ENCODE peak calls at places on chromosomes 2 and 18, in ten cellular contexts. X is vagina, C is BE2C, K is tibial artery, V is suprapubic skin, B is fibroblast of lung, A is lower lobe of right lung, F is heart right ventricle, Y is left lung, Z is lung. P is an unnamed sample. For H3K4me1, the result is how much of the 10 kb centered on the place peaks cover.

GRCh38 chr2:239278941-239279365 is 121.9 kb downstream of the HDAC4 start:
- DNase-seq in X (no peak), C (peak), K (peak), V (peak), B (peak), A (no peak), F (no peak), Y (no peak), Z (no peak), P (no peak)

GRCh38 chr2:150677561-150677960 is 190.1 kb upstream of the RND3 start:
- DNase-seq in X (no peak), C (no peak), K (no peak), V (no peak), B (no peak), A (no peak), F (no peak), Y (no peak), Z (no peak), P (no peak)

GRCh38 chr2:201966691-201967388 is 66.8 kb upstream of the FZD7 start:
- DNase-seq in X (no peak), C (peak), K (no peak), V (no peak), B (no peak), A (peak), F (no peak), Y (no peak), Z (no peak), P (no peak)

GRCh38 chr2:36387258-36387916 is 31.8 kb downstream of the CRIM1 start:
- DNase-seq in X (no peak), C (no peak), K (no peak), V (no peak), B (no peak), A (no peak), F (no peak), Y (no peak), Z (no peak), P (no peak)

GRCh38 chr2:75130171-75130570 is 69.1 kb downstream of the TACR1 start:
- DNase-seq in X (no peak), C (no peak), K (no peak), V (no peak), B (no peak), A (no peak), F (no peak), Y (no peak), Z (no peak), P (no peak)

GRCh38 chr2:166333809-166334208 is 41.9 kb downstream of the SCN9A start:
- DNase-seq in X (no peak), C (no peak), K (no peak), V (no peak), B (peak), A (no peak), F (no peak), Y (no peak), Z (no peak), P (no peak)

GRCh38 chr2:231601356-231602229 is 8.9 kb downstream of the TEX44 start:
- DNase-seq in X (no peak), C (peak), K (peak), V (peak), B (peak), A (peak), F (peak), Y (peak), Z (peak), P (peak)

GRCh38 chr18:7592305-7593071 is 25.4 kb downstream of the PTPRM start:
- DNase-seq in X (no peak), C (no peak), K (no peak), V (no peak), B (no peak), A (no peak), F (no peak), Y (no peak), Z (no peak), P (no peak)

GRCh38 chr18:23545247-23545789 is 41.0 kb downstream of the NPC1 start:
- DNase-seq in X (no peak), C (no peak), K (no peak), V (no peak), B (no peak), A (no peak), F (no peak), Y (no peak), Z (no peak), P (no peak)

GRCh38 chr2:203891474-203891873 is 23.9 kb downstream of the CTLA4 start:
- DNase-seq in X (no peak), C (no peak), K (peak), V (no peak), B (no peak), A (no peak), F (no peak), Y (no peak), Z (peak), P (no peak)

GRCh38 chr2:222842517-222843174 is 18.2 kb upstream of the ACSL3 start:
- DNase-seq in X (no peak), C (no peak), K (no peak), V (no peak), B (peak), A (no peak), F (no peak), Y (no peak), Z (no peak), P (no peak)

GRCh38 chr2:222844323-222844722 is 16.5 kb upstream of the ACSL3 start:
- DNase-seq in X (no peak), C (no peak), K (peak), V (no peak), B (peak), A (no peak), F (no peak), Y (no peak), Z (no peak), P (no peak)

GRCh38 chr2:222837643-222838056 is 23.2 kb upstream of the ACSL3 start:
- DNase-seq in X (no peak), C (no peak), K (no peak), V (no peak), B (no peak), A (no peak), F (no peak), Y (no peak), Z (no peak), P (no peak)

GRCh38 chr2:222835823-222836151 is 25.0 kb upstream of the ACSL3 start:
- DNase-seq in X (no peak), C (no peak), K (no peak), V (no peak), B (no peak), A (no peak), F (no peak), Y (no peak), Z (no peak), P (no peak)

DNA sequence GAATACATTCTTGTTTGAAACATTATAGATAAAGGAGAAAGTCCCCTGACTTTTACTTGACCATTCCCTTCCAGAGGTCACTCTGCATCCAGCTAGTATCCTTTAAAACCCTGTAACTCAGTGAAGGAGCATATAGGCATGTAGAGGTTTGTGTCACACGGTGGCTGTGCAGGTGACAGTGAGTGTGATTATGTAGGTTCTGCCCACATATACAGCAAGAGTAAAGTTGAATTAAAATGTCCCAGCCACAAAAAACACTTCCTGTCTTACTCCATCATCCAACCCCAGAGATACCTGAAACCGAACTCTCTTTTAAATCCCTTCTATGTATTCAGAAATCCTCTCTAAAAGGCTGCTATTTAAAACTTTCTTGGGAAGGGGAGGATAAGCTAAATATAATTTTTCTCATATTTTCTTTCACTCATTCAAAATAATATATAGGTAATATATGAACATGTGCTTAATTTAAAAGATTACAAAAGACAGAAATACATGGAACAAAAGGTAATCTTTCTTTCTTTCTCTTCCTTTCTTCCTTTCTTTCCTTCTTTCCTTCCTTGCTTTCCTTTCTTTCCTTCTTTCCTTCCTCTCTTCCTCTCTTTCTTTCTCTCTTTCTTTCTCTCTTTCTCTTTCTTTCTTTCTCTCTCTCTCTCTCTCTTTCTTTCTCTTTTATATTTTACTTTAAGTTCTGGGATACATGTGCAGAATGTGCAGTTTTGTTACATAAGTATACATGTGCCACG is 20.6 kb upstream of the ACSL3 start:
- DNase-seq in X (no peak), C (no peak), K (no peak), V (no peak), B (no peak), A (no peak), F (no peak), Y (no peak), Z (no peak), P (no peak)
- H3K4me1 ChIP-seq in X (under half), C (under half), K (under half), V (under half), B (under half), A (under half), F (under half), Y (under half), Z (under half), P (under half)

GRCh38 chr18:3721771-3722661 is 272.0 kb downstream of the TGIF1 start:
- DNase-seq in X (no peak), C (no peak), K (no peak), V (no peak), B (peak), A (no peak), F (no peak), Y (no peak), Z (peak), P (no peak)
- H3K4me3 ChIP-seq in X (no peak), C (no peak), K (no peak), V (no peak), B (no peak), A (no peak), F (no peak), Y (no peak), Z (no peak), P (no peak)

GRCh38 chr2:180001726-180002125 is 5.4 kb downstream of the CWC22 start:
- DNase-seq in X (no peak), C (no peak), K (no peak), V (no peak), B (peak), A (no peak), F (no peak), Y (no peak), Z (no peak), P (no peak)
- TF ChIP-seq CTCF in X (no peak), C (no peak), K (no peak), V (no peak), B (peak), A (no peak), F (no peak), Y (no peak), Z (no peak), P (no peak)

DNA sequence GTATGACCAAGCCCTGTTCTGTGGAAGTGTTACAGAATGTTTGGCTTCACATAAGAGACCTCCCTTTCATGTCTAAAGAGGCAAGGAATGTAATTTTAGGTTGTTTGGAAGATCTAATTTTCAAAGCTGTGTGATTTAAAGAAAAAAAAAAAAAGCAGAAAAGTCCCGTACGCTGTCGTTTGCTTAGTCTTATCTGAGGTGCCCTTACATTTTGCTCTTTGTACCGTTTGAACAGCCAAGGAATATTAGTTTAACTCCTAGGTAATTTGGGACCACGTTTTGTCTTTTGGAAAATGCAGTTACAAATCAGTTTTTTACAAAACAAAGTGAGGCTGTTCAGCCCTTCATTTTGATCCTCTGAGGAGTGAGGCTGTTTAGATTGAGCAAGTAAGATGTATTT is 136.0 kb downstream of the FMNL2 start:
- DNase-seq in X (no peak), C (no peak), K (no peak), V (no peak), B (no peak), A (no peak), F (no peak), Y (no peak), Z (no peak), P (no peak)
- H3K4me1 ChIP-seq in X (under half), C (under half), K (under half), V (half or more), B (under half), A (half or more), F (half or more), Y (half or more), Z (under half), P (under half)

DNA sequence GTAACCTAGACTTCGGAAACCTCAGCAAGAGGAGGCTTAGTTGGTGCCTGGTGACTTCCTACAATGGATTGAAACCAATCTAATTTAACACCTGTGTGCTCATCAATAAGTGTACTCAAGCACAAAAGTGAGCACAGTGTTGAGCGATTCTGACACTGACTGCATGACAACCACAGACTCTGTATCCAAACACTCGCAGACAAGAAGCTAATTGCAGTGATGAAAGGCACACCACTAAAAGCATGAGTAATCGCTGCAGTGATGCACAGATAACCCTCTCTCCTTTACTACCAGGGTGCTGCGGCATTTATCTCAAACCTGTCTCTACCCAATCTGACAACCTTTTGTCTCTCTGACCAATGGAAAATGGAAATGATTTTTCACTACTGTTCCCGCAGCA is 168.1 kb downstream of the AFF3 start:
- DNase-seq in X (no peak), C (peak), K (no peak), V (no peak), B (no peak), A (no peak), F (no peak), Y (no peak), Z (no peak), P (no peak)
- H3K4me3 ChIP-seq in X (no peak), C (no peak), K (no peak), V (no peak), B (no peak), A (no peak), F (no peak), Y (no peak), Z (no peak), P (no peak)

GRCh38 chr2:219405451-219405850 is 12.7 kb upstream of the DES start:
- DNase-seq in X (no peak), C (no peak), K (no peak), V (no peak), B (no peak), A (no peak), F (peak), Y (no peak), Z (no peak), P (no peak)
- TF ChIP-seq CTCF in X (no peak), C (no peak), K (no peak), V (no peak), B (peak), A (no peak), F (no peak), Y (no peak), Z (no peak), P (no peak)

P was measured in right atrium auricular region.